ENCODE peak calls at places on chromosomes 12 and 14, in six cellular contexts. One of them, this sample, is unnamed.

GRCh38 chr12:110252716-110253115 is 28.3 kb upstream of the ATP2A2 start:
- DNase-seq in SK-N-SH: peak; percentile 48
- DNase-seq in GM12878: no peak
- DNase-seq in K562: no peak
- DNase-seq in HepG2: no peak
- DNase-seq in HCT116: no peak
- DNase-seq in this sample: no peak

GRCh38 chr14:100076630-100077029 is 11.4 kb downstream of the EVL start:
- DNase-seq in SK-N-SH: no peak
- DNase-seq in GM12878: no peak
- DNase-seq in K562: peak; percentile 18
- DNase-seq in HepG2: no peak
- DNase-seq in HCT116: no peak
- DNase-seq in this sample: no peak

GRCh38 chr12:121784460-121784859 is 9.0 kb downstream of the RHOF start:
- DNase-seq in SK-N-SH: no peak
- DNase-seq in GM12878: no peak
- DNase-seq in K562: no peak
- DNase-seq in HepG2: no peak
- DNase-seq in HCT116: no peak
- DNase-seq in this sample: no peak

GRCh38 chr14:21510735-21511657 is at the start of gene METTL3:
- DNase-seq in SK-N-SH: peak; percentile 85
- DNase-seq in GM12878: peak; percentile 97
- DNase-seq in K562: peak; percentile 87
- DNase-seq in HepG2: peak; percentile 100
- DNase-seq in HCT116: peak; percentile 99
- DNase-seq in this sample: peak; percentile 62

GRCh38 chr12:112537710-112538396 is 119.1 kb downstream of the PTPN11 start:
- DNase-seq in SK-N-SH: peak; percentile 48
- DNase-seq in GM12878: no peak
- DNase-seq in K562: no peak
- DNase-seq in HepG2: peak; percentile 56
- DNase-seq in HCT116: peak; percentile 26
- DNase-seq in this sample: peak; percentile 34

GRCh38 chr12:116691205-116691604 is 46.7 kb downstream of the SPRING1 start:
- DNase-seq in SK-N-SH: no peak
- DNase-seq in GM12878: no peak
- DNase-seq in K562: no peak
- DNase-seq in HepG2: no peak
- DNase-seq in HCT116: no peak
- DNase-seq in this sample: no peak

GRCh38 chr14:57199911-57200310 is 68.8 kb downstream of the EXOC5 start:
- DNase-seq in SK-N-SH: no peak
- DNase-seq in GM12878: no peak
- DNase-seq in K562: no peak
- DNase-seq in HepG2: no peak
- DNase-seq in HCT116: no peak
- DNase-seq in this sample: no peak

GRCh38 chr12:75666126-75666979 is 154.9 kb upstream of the KRR1 start:
- DNase-seq in SK-N-SH: no peak
- DNase-seq in GM12878: no peak
- DNase-seq in K562: no peak
- DNase-seq in HepG2: peak; percentile 97
- DNase-seq in HCT116: no peak
- DNase-seq in this sample: no peak

GRCh38 chr12:57135487-57135886 is 7.2 kb downstream of the LRP1 start:
- DNase-seq in SK-N-SH: peak; percentile 75
- DNase-seq in GM12878: no peak
- DNase-seq in K562: no peak
- DNase-seq in HepG2: no peak
- DNase-seq in HCT116: no peak
- DNase-seq in this sample: no peak

GRCh38 chr14:53127151-53127550 is 26.0 kb downstream of the DDHD1 start:
- DNase-seq in SK-N-SH: no peak
- DNase-seq in GM12878: no peak
- DNase-seq in K562: no peak
- DNase-seq in HepG2: no peak
- DNase-seq in HCT116: no peak
- DNase-seq in this sample: no peak

GRCh38 chr12:110301065-110301806 is 20.2 kb downstream of the ATP2A2 start:
- DNase-seq in SK-N-SH: no peak
- DNase-seq in GM12878: no peak
- DNase-seq in K562: no peak
- DNase-seq in HepG2: no peak
- DNase-seq in HCT116: no peak
- DNase-seq in this sample: no peak

GRCh38 chr12:15151141-15152091 is 69.8 kb downstream of the RERG start:
- DNase-seq in SK-N-SH: peak; percentile 27
- DNase-seq in GM12878: no peak
- DNase-seq in K562: no peak
- DNase-seq in HepG2: peak; percentile 5
- DNase-seq in HCT116: peak; percentile 6
- DNase-seq in this sample: no peak

GRCh38 chr14:67432088-67432564 is 20.2 kb upstream of the PLEK2 start:
- DNase-seq in SK-N-SH: no peak
- DNase-seq in GM12878: no peak
- DNase-seq in K562: no peak
- DNase-seq in HepG2: no peak
- DNase-seq in HCT116: no peak
- DNase-seq in this sample: no peak

GRCh38 chr12:40819427-40820108 is 127.3 kb downstream of the CNTN1 start:
- DNase-seq in SK-N-SH: no peak
- DNase-seq in GM12878: no peak
- DNase-seq in K562: no peak
- DNase-seq in HepG2: no peak
- DNase-seq in HCT116: no peak
- DNase-seq in this sample: no peak

GRCh38 chr12:59698599-59698998 is 102.8 kb downstream of the SLC16A7 start:
- DNase-seq in SK-N-SH: no peak
- DNase-seq in GM12878: no peak
- DNase-seq in K562: no peak
- DNase-seq in HepG2: no peak
- DNase-seq in HCT116: no peak
- DNase-seq in this sample: no peak

GRCh38 chr12:75944097-75944904 is 87.3 kb downstream of the PHLDA1 start:
- DNase-seq in SK-N-SH: no peak
- DNase-seq in GM12878: peak; percentile 54
- DNase-seq in K562: peak; percentile 24
- DNase-seq in HepG2: peak; percentile 97
- DNase-seq in HCT116: peak; percentile 84
- DNase-seq in this sample: peak; percentile 76

GRCh38 chr12:123106640-123107359 is 44.1 kb downstream of the PITPNM2 start:
- DNase-seq in SK-N-SH: no peak
- DNase-seq in GM12878: no peak
- DNase-seq in K562: peak; percentile 70
- DNase-seq in HepG2: no peak
- DNase-seq in HCT116: no peak
- DNase-seq in this sample: no peak

DNA sequence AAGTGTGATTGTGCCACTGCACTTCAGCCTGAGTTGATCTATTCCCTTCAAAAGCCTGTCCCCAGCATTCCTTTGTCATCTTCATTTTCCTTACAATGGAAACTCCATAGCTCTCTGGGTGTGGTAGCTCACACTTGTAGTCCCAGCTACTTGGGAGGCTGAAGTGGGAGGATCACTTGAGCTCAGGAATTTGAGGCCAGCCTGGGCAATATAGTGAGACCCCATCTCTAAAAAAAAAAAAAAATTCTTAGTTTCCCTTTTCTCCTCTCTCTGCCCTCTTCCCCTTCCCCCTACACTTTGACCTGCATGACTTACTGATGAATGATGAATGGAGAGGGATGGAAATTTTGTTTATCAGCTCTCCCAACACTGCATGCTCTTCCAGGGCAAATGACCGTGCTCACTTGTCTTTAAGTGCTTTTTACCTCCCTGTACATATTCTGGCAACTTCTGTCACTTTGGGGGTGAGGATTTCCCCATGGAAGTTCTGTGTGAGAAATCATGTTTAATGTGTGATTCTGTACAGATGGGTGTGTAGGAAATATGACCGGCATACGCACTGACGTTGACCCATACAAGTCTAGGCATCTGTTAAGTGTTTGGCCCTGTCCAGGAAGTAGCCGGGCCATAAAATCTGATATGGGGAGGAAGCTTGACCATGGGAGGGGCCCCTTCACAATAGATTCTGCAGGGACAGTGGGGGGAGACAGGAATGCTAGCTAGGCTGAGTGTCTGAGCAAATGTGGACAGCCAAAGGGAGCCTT is 65.4 kb downstream of the ZFP36L1 start:
- DNase-seq in SK-N-SH: no peak
- DNase-seq in GM12878: no peak
- DNase-seq in K562: peak; percentile 78
- DNase-seq in HepG2: no peak
- DNase-seq in HCT116: no peak
- DNase-seq in this sample: no peak
- TF ChIP-seq JUND in SK-N-SH: no peak
- TF ChIP-seq JUND in GM12878: no peak
- TF ChIP-seq JUND in K562: peak; percentile 3
- TF ChIP-seq JUND in HepG2: no peak
- TF ChIP-seq JUND in HCT116: no peak
- TF ChIP-seq JUND in this sample: no peak

GRCh38 chr12:87845995-87846483 is 183.2 kb downstream of the C12orf50 start:
- DNase-seq in SK-N-SH: no peak
- DNase-seq in GM12878: no peak
- DNase-seq in K562: no peak
- DNase-seq in HepG2: no peak
- DNase-seq in HCT116: no peak
- DNase-seq in this sample: no peak
- TF ChIP-seq JUND in SK-N-SH: no peak
- TF ChIP-seq JUND in GM12878: no peak
- TF ChIP-seq JUND in K562: no peak
- TF ChIP-seq JUND in HepG2: no peak
- TF ChIP-seq JUND in HCT116: no peak
- TF ChIP-seq JUND in this sample: no peak

DNA sequence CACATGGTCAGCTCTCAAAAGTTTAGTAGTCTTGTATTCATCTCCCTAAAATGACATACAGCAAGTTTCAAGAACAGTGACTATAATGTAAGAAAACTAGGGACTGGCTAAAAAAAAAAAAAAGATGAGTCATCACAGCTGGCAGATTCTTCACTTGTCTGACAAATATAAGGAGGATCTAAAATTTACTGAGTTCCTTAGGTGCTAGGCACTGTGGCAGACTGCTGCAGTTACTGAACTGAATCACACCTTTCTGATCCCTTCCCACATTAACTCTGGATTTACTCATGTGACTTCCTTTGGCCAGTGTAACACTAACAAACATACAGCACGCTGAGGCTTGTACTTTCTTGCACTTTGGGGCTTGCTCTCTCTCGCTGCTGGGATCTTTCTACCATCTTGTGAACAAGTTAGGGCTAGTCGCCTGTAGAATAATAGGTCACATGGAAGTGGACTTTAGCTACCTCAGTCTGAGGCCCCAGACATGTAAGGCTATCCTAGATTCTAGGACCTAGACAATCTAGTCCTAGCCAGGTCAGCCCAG is 32.1 kb downstream of the BAZ1A start:
- DNase-seq in SK-N-SH: peak; percentile 11
- DNase-seq in GM12878: peak; percentile 27
- DNase-seq in K562: peak; percentile 26
- DNase-seq in HepG2: peak; percentile 23
- DNase-seq in HCT116: no peak
- DNase-seq in this sample: peak; percentile 41
- TF ChIP-seq JUND in SK-N-SH: peak; percentile 85
- TF ChIP-seq JUND in GM12878: no peak
- TF ChIP-seq JUND in K562: peak; percentile 80
- TF ChIP-seq JUND in HepG2: no peak
- TF ChIP-seq JUND in HCT116: peak; percentile 24
- TF ChIP-seq JUND in this sample: no peak

GRCh38 chr12:13594731-13595514 is 386.5 kb downstream of the GRIN2B start:
- DNase-seq in SK-N-SH: no peak
- DNase-seq in GM12878: no peak
- DNase-seq in K562: no peak
- DNase-seq in HepG2: no peak
- DNase-seq in HCT116: no peak
- DNase-seq in this sample: no peak
- TF ChIP-seq JUND in SK-N-SH: no peak
- TF ChIP-seq JUND in GM12878: no peak
- TF ChIP-seq JUND in K562: no peak
- TF ChIP-seq JUND in HepG2: no peak
- TF ChIP-seq JUND in HCT116: no peak
- TF ChIP-seq JUND in this sample: no peak

GRCh38 chr12:2290516-2291065 is 237.8 kb downstream of the CACNA1C start:
- DNase-seq in SK-N-SH: no peak
- DNase-seq in GM12878: no peak
- DNase-seq in K562: no peak
- DNase-seq in HepG2: no peak
- DNase-seq in HCT116: no peak
- DNase-seq in this sample: no peak
- TF ChIP-seq JUND in SK-N-SH: no peak
- TF ChIP-seq JUND in GM12878: no peak
- TF ChIP-seq JUND in K562: no peak
- TF ChIP-seq JUND in HepG2: no peak
- TF ChIP-seq JUND in HCT116: no peak
- TF ChIP-seq JUND in this sample: no peak

DNA sequence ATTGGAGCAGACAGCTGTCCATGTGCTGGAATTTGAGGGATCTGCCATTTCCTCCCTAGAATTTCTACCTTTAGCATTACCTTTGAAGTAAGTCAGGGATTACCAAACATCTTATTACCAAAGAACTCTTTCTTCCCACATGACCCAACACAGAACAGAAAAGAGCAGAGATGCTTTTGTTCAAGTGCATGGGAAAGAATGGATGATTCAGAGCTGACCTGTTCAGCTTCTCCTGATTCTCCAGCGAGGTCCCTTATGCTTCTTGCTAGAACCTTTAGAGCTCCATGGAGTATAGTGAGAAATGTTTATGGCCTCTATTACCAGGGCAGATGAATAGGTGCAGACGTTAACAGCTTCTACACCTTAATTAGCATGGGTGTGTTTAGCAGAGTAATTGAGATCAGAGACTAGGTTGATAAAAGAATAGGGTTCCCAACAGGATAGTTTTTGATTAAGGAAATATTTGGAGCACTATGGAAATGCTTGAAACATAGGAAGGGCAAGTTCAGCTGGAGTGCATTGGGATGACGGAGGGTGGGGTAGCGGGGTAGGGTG is 223.6 kb downstream of the CACNA1C start:
- DNase-seq in SK-N-SH: no peak
- DNase-seq in GM12878: no peak
- DNase-seq in K562: no peak
- DNase-seq in HepG2: no peak
- DNase-seq in HCT116: no peak
- DNase-seq in this sample: no peak
- TF ChIP-seq JUND in SK-N-SH: no peak
- TF ChIP-seq JUND in GM12878: no peak
- TF ChIP-seq JUND in K562: no peak
- TF ChIP-seq JUND in HepG2: no peak
- TF ChIP-seq JUND in HCT116: no peak
- TF ChIP-seq JUND in this sample: no peak

GRCh38 chr14:95460647-95461478 is 55.6 kb downstream of the SYNE3 start:
- DNase-seq in SK-N-SH: no peak
- DNase-seq in GM12878: no peak
- DNase-seq in K562: no peak
- DNase-seq in HepG2: no peak
- DNase-seq in HCT116: peak; percentile 37
- DNase-seq in this sample: no peak
- TF ChIP-seq JUND in SK-N-SH: peak; percentile 50
- TF ChIP-seq JUND in GM12878: no peak
- TF ChIP-seq JUND in K562: no peak
- TF ChIP-seq JUND in HepG2: no peak
- TF ChIP-seq JUND in HCT116: no peak
- TF ChIP-seq JUND in this sample: no peak